ENCODE peak calls at places on chromosome 3, in four cellular contexts. F, W, H and X are unnamed samples.

GRCh38 chr3:13826672-13827071 is 53.2 kb downstream of the WNT7A start:
- DNase-seq in F (no peak), W (no peak), H (no peak), X (no peak)

GRCh38 chr3:188673509-188674239 is 498.1 kb upstream of the TPRG1 start:
- DNase-seq in F (no peak), W (no peak), H (no peak), X (no peak)

GRCh38 chr3:128549283-128550112 is 56.5 kb upstream of the GATA2 start:
- DNase-seq in F (no peak), W (no peak), H (no peak), X (peak; percentile 96)

GRCh38 chr3:194688207-194688711 is 2.6 kb downstream of the FAM43A start:
- DNase-seq in F (no peak), W (no peak), H (peak; percentile 48), X (peak; percentile 37)

GRCh38 chr3:160448845-160449659 is 534 bp downstream of the TRIM59 start:
- DNase-seq in F (no peak), W (no peak), H (no peak), X (no peak)

GRCh38 chr3:151770941-151771340 is 37.2 kb downstream of the AADACL2 start:
- DNase-seq in F (peak; percentile 46), W (no peak), H (no peak), X (peak; percentile 79)

GRCh38 chr3:99714146-99714545 is 75.8 kb downstream of the COL8A1 start:
- DNase-seq in F (no peak), W (no peak), H (no peak), X (peak; percentile 61)

GRCh38 chr3:46736006-46736872 is 18.6 kb upstream of the PRSS50 start:
- DNase-seq in F (no peak), W (peak; percentile 37), H (no peak), X (no peak)

GRCh38 chr3:85670626-85671025 is 711.8 kb downstream of the CADM2 start:
- DNase-seq in F (no peak), W (no peak), H (no peak), X (no peak)

GRCh38 chr3:129530331-129530761 is 1.9 kb downstream of the RHO start:
- DNase-seq in F (no peak), W (peak; percentile 57), H (peak; percentile 36), X (peak; percentile 44)

GRCh38 chr3:59866076-59866475 is 816.3 kb upstream of the CFAP20DC start:
- DNase-seq in F (no peak), W (no peak), H (no peak), X (no peak)

GRCh38 chr3:175224051-175224450 is 364.9 kb downstream of the NAALADL2 start:
- DNase-seq in F (no peak), W (no peak), H (no peak), X (peak; percentile 7)

GRCh38 chr3:58749948-58750347 is 83.4 kb upstream of the FAM3D start:
- DNase-seq in F (no peak), W (no peak), H (no peak), X (no peak)

GRCh38 chr3:180680097-180680430 is 775 bp upstream of the CCDC39 start:
- DNase-seq in F (peak; percentile 5), W (no peak), H (peak; percentile 41), X (peak; percentile 66)

GRCh38 chr3:126117212-126117611 is 33.3 kb upstream of the SLC41A3 start:
- DNase-seq in F (no peak), W (no peak), H (no peak), X (no peak)

GRCh38 chr3:134315286-134316106 is 58.8 kb downstream of the AMOTL2 start:
- DNase-seq in F (no peak), W (peak; percentile 52), H (peak; percentile 40), X (peak; percentile 85)

GRCh38 chr3:128483657-128484403 is 9.2 kb downstream of the GATA2 start:
- DNase-seq in F (no peak), W (no peak), H (no peak), X (peak; percentile 61)

GRCh38 chr3:46934067-46934466 is 42.5 kb downstream of the CCDC12 start:
- DNase-seq in F (no peak), W (no peak), H (no peak), X (no peak)

GRCh38 chr3:50405249-50405648 is 45.9 kb upstream of the TMEM115 start:
- DNase-seq in F (no peak), W (peak; percentile 84), H (peak; percentile 75), X (no peak)

GRCh38 chr3:162538466-162538865 is 1041.9 kb downstream of the OTOL1 start:
- DNase-seq in F (no peak), W (no peak), H (no peak), X (no peak)

GRCh38 chr3:171815977-171816595 is 5.8 kb upstream of the PLD1 start:
- DNase-seq in F (no peak), W (no peak), H (no peak), X (peak; percentile 79)

GRCh38 chr3:108305484-108306172 is 9.3 kb downstream of the HHLA2 start:
- DNase-seq in F (no peak), W (no peak), H (no peak), X (no peak)

GRCh38 chr3:45682786-45683185 is 6.4 kb upstream of the SACM1L start:
- DNase-seq in F (no peak), W (no peak), H (no peak), X (no peak)

GRCh38 chr3:4904801-4905695 is 74.2 kb upstream of the BHLHE40 start:
- DNase-seq in F (no peak), W (no peak), H (no peak), X (peak; percentile 21)

GRCh38 chr3:129648331-129648730 is 41.9 kb upstream of the PLXND1 start:
- DNase-seq in F (no peak), W (no peak), H (no peak), X (no peak)

GRCh38 chr3:181555681-181556080 is 156.0 kb upstream of the SOX2 start:
- DNase-seq in F (no peak), W (no peak), H (no peak), X (no peak)

GRCh38 chr3:87120850-87121249 is 106.3 kb upstream of the CHMP2B start:
- DNase-seq in F (no peak), W (no peak), H (no peak), X (no peak)

GRCh38 chr3:30618508-30618907 is 12.1 kb downstream of the TGFBR2 start:
- DNase-seq in F (no peak), W (no peak), H (no peak), X (no peak)

GRCh38 chr3:56921573-56922571 is 120.1 kb upstream of the ARHGEF3 start:
- DNase-seq in F (no peak), W (no peak), H (no peak), X (peak; percentile 61)

GRCh38 chr3:24367681-24368264 is 126.9 kb downstream of the THRB start:
- DNase-seq in F (no peak), W (no peak), H (no peak), X (no peak)

GRCh38 chr3:187777331-187778046 is 32.2 kb upstream of the BCL6 start:
- DNase-seq in F (no peak), W (no peak), H (no peak), X (peak; percentile 6)

GRCh38 chr3:185815391-185816282 is 9.2 kb downstream of the IGF2BP2 start:
- DNase-seq in F (no peak), W (no peak), H (no peak), X (peak; percentile 59)

GRCh38 chr3:111715911-111716523 is 120.9 kb upstream of the ZBED2 start:
- DNase-seq in F (peak; percentile 65), W (peak; percentile 59), H (peak; percentile 27), X (peak; percentile 65)

GRCh38 chr3:26962419-26963355 is 340.1 kb downstream of the LRRC3B start:
- DNase-seq in F (no peak), W (no peak), H (no peak), X (no peak)

GRCh38 chr3:142866841-142867631 is 21.8 kb downstream of the PCOLCE2 start:
- DNase-seq in F (no peak), W (peak; percentile 76), H (peak; percentile 86), X (no peak)

GRCh38 chr3:107942244-107942643 is 148.6 kb downstream of the CD47 start:
- DNase-seq in F (no peak), W (no peak), H (no peak), X (peak; percentile 68)

GRCh38 chr3:157204431-157204830 is 44.5 kb upstream of the CCNL1 start:
- DNase-seq in F (no peak), W (no peak), H (no peak), X (peak; percentile 74)

GRCh38 chr3:109772520-109772919 is 435.2 kb upstream of the DPPA4 start:
- DNase-seq in F (no peak), W (no peak), H (no peak), X (no peak)

GRCh38 chr3:159828542-159828943 is 160.1 kb upstream of the IL12A start:
- DNase-seq in F (peak; percentile 38), W (no peak), H (no peak), X (peak; percentile 80)

GRCh38 chr3:172595648-172596393 is 72.6 kb upstream of the TNFSF10 start:
- DNase-seq in F (peak; percentile 45), W (no peak), H (no peak), X (peak; percentile 78)

GRCh38 chr3:78496458-78496857 is 1271.3 kb downstream of the ROBO1 start:
- DNase-seq in F (no peak), W (no peak), H (no peak), X (no peak)
- TF ChIP-seq JUN in F (no peak), W (no peak), H (no peak), X (no peak)

DNA sequence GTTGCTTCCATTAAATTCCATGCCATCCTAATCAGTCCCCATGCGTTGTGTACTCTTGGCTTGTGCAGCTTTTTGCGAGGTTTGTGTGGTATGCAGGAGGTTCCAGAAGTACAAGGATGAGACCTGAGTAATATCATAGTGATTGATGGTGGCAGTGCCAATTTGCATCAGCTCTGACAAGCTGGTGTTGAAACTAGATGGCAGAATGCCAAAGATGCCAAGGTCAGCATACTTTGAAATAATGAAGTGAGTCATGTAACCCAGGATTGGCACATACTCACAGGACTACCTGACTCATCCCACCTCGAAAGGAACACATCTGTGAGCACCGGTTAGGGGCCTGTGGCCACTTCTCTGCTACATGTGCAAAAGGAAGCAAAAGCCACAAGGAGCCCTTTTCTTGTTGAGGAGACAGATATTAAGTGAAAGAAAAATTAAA is 14.3 kb downstream of the KAT2B start:
- DNase-seq in F (peak; percentile 92), W (no peak), H (no peak), X (peak; percentile 79)
- TF ChIP-seq MAX in F (peak; percentile 77), W (no peak), H (no peak), X (no peak)

DNA sequence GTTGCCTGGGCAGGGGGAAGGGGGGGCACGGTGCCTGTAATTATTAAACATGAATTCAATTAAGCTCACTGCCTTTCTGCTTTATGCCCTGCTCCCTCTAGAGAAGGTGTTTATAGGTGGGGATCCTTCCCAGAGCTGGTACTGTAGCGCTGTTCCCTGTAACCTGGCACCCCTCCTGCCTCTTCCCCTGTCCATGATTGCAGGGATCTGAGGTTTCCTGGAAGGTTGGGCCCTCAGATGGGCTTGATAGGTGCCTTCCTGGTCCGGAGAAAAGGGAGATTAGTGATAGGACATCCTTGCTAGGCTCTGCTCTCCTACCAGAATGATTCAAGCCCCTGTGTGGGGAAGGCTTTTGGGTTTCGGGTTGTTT is 2.1 kb upstream of the FAM131A start:
- DNase-seq in F (peak; percentile 15), W (no peak), H (no peak), X (peak; percentile 4)
- TF ChIP-seq JUN in F (no peak), W (no peak), H (no peak), X (no peak)

GRCh38 chr3:114758828-114759709 is 388.0 kb downstream of the ZBTB20 start:
- DNase-seq in F (no peak), W (no peak), H (no peak), X (no peak)
- TF ChIP-seq MAX in F (no peak), W (no peak), H (no peak), X (no peak)

GRCh38 chr3:120450914-120451669 is at the start of gene FSTL1:
- DNase-seq in F (no peak), W (peak; percentile 82), H (peak; percentile 79), X (peak; percentile 67)
- TF ChIP-seq JUN in F (peak; percentile 17), W (no peak), H (no peak), X (no peak)